ENCODE peak calls at places on chromosomes 12 and 14, in five cellular contexts. Q is CD8-positive, alpha-beta memory T cell; B is AG20443; P is Daoy; V is activated naive CD8-positive, alpha-beta T cell treated with anti-CD3 and anti-CD28 coated beads, Interleukin-2, amount 50 U/mL, for 24 hours. U is an unnamed sample.

GRCh38 chr12:111868676-111869588 is 26.9 kb downstream of the MAPKAPK5 start:
- DNase-seq in Q (no peak), B (no peak), P (no peak), V (no peak), U (no peak)

GRCh38 chr12:24742378-24742777 is 206.5 kb downstream of the BCAT1 start:
- DNase-seq in Q (no peak), B (no peak), P (no peak), V (peak; percentile 29), U (no peak)

GRCh38 chr12:103806807-103807206 is 34.2 kb downstream of the NT5DC3 start:
- DNase-seq in Q (no peak), B (no peak), P (no peak), V (no peak), U (no peak)

GRCh38 chr14:53599221-53599945 is 357.2 kb downstream of the BMP4 start:
- DNase-seq in Q (no peak), B (no peak), P (no peak), V (no peak), U (no peak)

GRCh38 chr12:6852651-6853354 is 853 bp downstream of the USP5 start:
- DNase-seq in Q (peak; percentile 43), B (peak; percentile 78), P (peak; percentile 80), V (peak; percentile 69), U (peak; percentile 75)

GRCh38 chr14:77347746-77348145 is 26.9 kb downstream of the GSTZ1 start:
- DNase-seq in Q (no peak), B (no peak), P (no peak), V (no peak), U (no peak)

GRCh38 chr14:89000007-89000942 is 175.8 kb downstream of the TTC8 start:
- DNase-seq in Q (no peak), B (peak; percentile 93), P (peak; percentile 97), V (peak; percentile 32), U (peak; percentile 95)

GRCh38 chr12:53695148-53696138 is 19.6 kb upstream of the ATP5MC2 start:
- DNase-seq in Q (peak; percentile 26), B (peak; percentile 81), P (peak; percentile 85), V (peak; percentile 53), U (peak; percentile 80)

GRCh38 chr12:53124352-53124723 is 21.1 kb downstream of the SOAT2 start:
- DNase-seq in Q (no peak), B (no peak), P (no peak), V (no peak), U (no peak)

GRCh38 chr12:12327802-12328201 is 22.2 kb downstream of the MANSC1 start:
- DNase-seq in Q (no peak), B (peak; percentile 60), P (peak; percentile 21), V (no peak), U (peak; percentile 60)

GRCh38 chr14:105201928-105202513 is 20.9 kb upstream of the NUDT14 start:
- DNase-seq in Q (no peak), B (no peak), P (peak; percentile 50), V (peak; percentile 62), U (no peak)

GRCh38 chr12:130686511-130686981 is 29.6 kb downstream of the RIMBP2 start:
- DNase-seq in Q (no peak), B (no peak), P (peak; percentile 51), V (no peak), U (no peak)

GRCh38 chr12:16730772-16731171 is 124.8 kb upstream of the LMO3 start:
- DNase-seq in Q (no peak), B (no peak), P (no peak), V (no peak), U (no peak)

GRCh38 chr12:121295123-121295745 is 1.3 kb downstream of the CAMKK2 start:
- DNase-seq in Q (no peak), B (no peak), P (no peak), V (peak; percentile 9), U (no peak)

GRCh38 chr12:30822385-30823139 is 67.8 kb upstream of the CAPRIN2 start:
- DNase-seq in Q (peak; percentile 5), B (peak; percentile 85), P (peak; percentile 23), V (peak; percentile 50), U (peak; percentile 73)

GRCh38 chr14:91113829-91114078 is at the start of gene DGLUCY:
- DNase-seq in Q (no peak), B (peak; percentile 94), P (peak; percentile 94), V (no peak), U (peak; percentile 89)

GRCh38 chr12:27163048-27163715 is 80.8 kb upstream of the C12orf71 start:
- DNase-seq in Q (no peak), B (peak; percentile 19), P (peak; percentile 91), V (no peak), U (peak; percentile 33)

GRCh38 chr14:60301685-60302084 is 52.7 kb downstream of the PPM1A start:
- DNase-seq in Q (no peak), B (no peak), P (no peak), V (no peak), U (no peak)

GRCh38 chr14:75427482-75428229 is at the start of gene JDP2:
- DNase-seq in Q (peak; percentile 11), B (peak; percentile 95), P (peak; percentile 69), V (peak; percentile 51), U (peak; percentile 89)

GRCh38 chr12:68824597-68825250 is 16.7 kb downstream of the MDM2 start:
- DNase-seq in Q (no peak), B (no peak), P (no peak), V (no peak), U (no peak)

GRCh38 chr14:67240168-67240932 is 885 bp upstream of the PALS1 start:
- DNase-seq in Q (peak; percentile 27), B (peak; percentile 44), P (peak; percentile 72), V (peak; percentile 39), U (peak; percentile 51)

GRCh38 chr12:105706321-105706972 is 376.0 kb downstream of the C12orf75 start:
- DNase-seq in Q (no peak), B (peak; percentile 49), P (peak; percentile 89), V (no peak), U (peak; percentile 15)

GRCh38 chr12:105083551-105084105 is 630 bp downstream of the ALDH1L2 start:
- DNase-seq in Q (no peak), B (peak; percentile 73), P (peak; percentile 58), V (peak; percentile 13), U (peak; percentile 63)

GRCh38 chr12:4115570-4115969 is 158.0 kb upstream of the CCND2 start:
- DNase-seq in Q (no peak), B (no peak), P (no peak), V (peak; percentile 46), U (no peak)

GRCh38 chr14:75200451-75200850 is 24.0 kb upstream of the TMED10 start:
- DNase-seq in Q (no peak), B (no peak), P (no peak), V (no peak), U (no peak)

GRCh38 chr14:91284791-91285548 is 40.5 kb upstream of the GPR68 start:
- DNase-seq in Q (no peak), B (no peak), P (peak; percentile 57), V (no peak), U (peak; percentile 21)

GRCh38 chr12:89799316-89799715 is 90.7 kb upstream of the ATP2B1 start:
- DNase-seq in Q (no peak), B (no peak), P (no peak), V (no peak), U (no peak)

GRCh38 chr12:65533177-65533883 is 254.8 kb downstream of the MSRB3 start:
- DNase-seq in Q (no peak), B (no peak), P (peak; percentile 62), V (no peak), U (no peak)

GRCh38 chr12:48356041-48356768 is 5.5 kb upstream of the ZNF641 start:
- DNase-seq in Q (no peak), B (no peak), P (peak; percentile 52), V (no peak), U (no peak)

GRCh38 chr12:65170245-65170881 is 980 bp downstream of the LEMD3 start:
- DNase-seq in Q (peak; percentile 70), B (peak; percentile 76), P (peak; percentile 74), V (peak; percentile 67), U (peak; percentile 55)

GRCh38 chr12:45726594-45727300 is 2.8 kb upstream of the ARID2 start:
- DNase-seq in Q (peak; percentile 21), B (peak; percentile 69), P (peak; percentile 54), V (peak; percentile 41), U (peak; percentile 55)

GRCh38 chr12:93050026-93050747 is 121.1 kb upstream of the EEA1 start:
- DNase-seq in Q (no peak), B (peak; percentile 33), P (peak; percentile 11), V (no peak), U (peak; percentile 31)

GRCh38 chr12:65074932-65075331 is 46.2 kb downstream of the WIF1 start:
- DNase-seq in Q (no peak), B (no peak), P (peak; percentile 6), V (no peak), U (no peak)

GRCh38 chr12:5456025-5456424 is 24.1 kb downstream of the NTF3 start:
- DNase-seq in Q (no peak), B (no peak), P (peak; percentile 33), V (no peak), U (no peak)